ENCODE peak calls at places on chromosomes 11 and 22, in four cellular contexts. P, V, C and S are unnamed samples.
A peak's percentile ranks its signal among the peaks of the same experiment; 100 is the strongest.

GRCh38 chr11:36015806-36016205 is 71.9 kb downstream of the LDLRAD3 start:
- DNase-seq in P (peak; percentile 25), V (no peak), C (no peak), S (no peak)

GRCh38 chr11:134756811-134757540 is 344.9 kb upstream of the B3GAT1 start:
- DNase-seq in P (no peak), V (no peak), C (no peak), S (no peak)

GRCh38 chr22:28674121-28674563 is 5.5 kb downstream of the TTC28 start:
- DNase-seq in P (no peak), V (no peak), C (peak; percentile 57), S (no peak)

GRCh38 chr11:116725434-116726221 is 47.2 kb downstream of the BUD13 start:
- DNase-seq in P (peak; percentile 19), V (peak; percentile 85), C (no peak), S (peak; percentile 30)

GRCh38 chr11:369336-370018 is at the start of gene B4GALNT4:
- DNase-seq in P (peak; percentile 35), V (peak; percentile 20), C (peak; percentile 62), S (no peak)

GRCh38 chr11:65043881-65044501 is 3.0 kb downstream of the SAC3D1 start:
- DNase-seq in P (no peak), V (no peak), C (peak; percentile 45), S (peak; percentile 31)

GRCh38 chr11:121741954-121742361 is 289.2 kb upstream of the SORL1-AS1 start:
- DNase-seq in P (peak; percentile 21), V (no peak), C (no peak), S (peak; percentile 51)

GRCh38 chr11:121321614-121322243 is 29.2 kb downstream of the SC5D start:
- DNase-seq in P (peak; percentile 26), V (no peak), C (peak; percentile 4), S (no peak)

GRCh38 chr11:113131036-113131775 is 170.0 kb downstream of the NCAM1 start:
- DNase-seq in P (no peak), V (no peak), C (no peak), S (no peak)

GRCh38 chr11:117849781-117850414 is 25.4 kb upstream of the FXYD2 start:
- DNase-seq in P (no peak), V (no peak), C (no peak), S (peak; percentile 42)

GRCh38 chr11:23948831-23949230 is 548.0 kb upstream of the LUZP2 start:
- DNase-seq in P (no peak), V (no peak), C (no peak), S (no peak)

GRCh38 chr22:37526376-37526775 is 7.2 kb upstream of the CARD10 start:
- DNase-seq in P (no peak), V (no peak), C (no peak), S (peak; percentile 65)

GRCh38 chr11:11448626-11449025 is 95.6 kb upstream of the CSNK2A3 start:
- DNase-seq in P (no peak), V (no peak), C (no peak), S (no peak)
- H3K27ac ChIP-seq in P (no peak overlapping the region), V (no peak overlapping the region), C (no peak overlapping the region), S (no peak overlapping the region)

DNA sequence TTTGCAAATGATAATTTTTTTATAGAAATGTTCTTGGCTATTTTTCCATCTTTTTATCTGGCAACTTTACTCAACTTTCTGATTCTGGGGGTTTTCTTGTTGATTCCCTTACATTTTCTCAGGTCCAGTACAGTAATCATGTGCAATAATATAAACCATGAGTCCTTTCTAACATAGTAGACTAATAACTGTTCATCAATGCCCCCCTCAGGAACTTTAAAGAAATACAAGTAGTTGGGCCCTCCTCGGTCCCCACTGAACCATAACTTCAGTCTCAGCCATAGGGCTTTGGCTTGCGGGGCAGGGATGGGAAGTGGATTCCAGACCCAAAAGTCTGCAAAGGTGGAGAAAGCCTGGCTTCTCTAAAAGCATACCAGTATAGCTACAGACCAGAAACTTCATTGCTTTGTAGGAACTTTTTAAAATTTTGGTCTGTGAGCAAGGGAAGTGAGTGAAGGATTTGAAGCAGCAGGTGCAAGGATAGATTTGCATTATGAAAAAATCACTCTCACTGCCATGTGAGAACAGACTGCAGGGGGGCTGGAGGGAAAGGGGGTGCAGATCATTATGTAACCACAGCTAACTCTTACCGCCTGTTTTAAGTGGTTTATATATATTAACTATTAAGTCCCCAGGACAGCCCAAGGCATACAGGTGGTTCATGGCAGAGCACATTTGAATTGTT is 10.5 kb upstream of the TUB start:
- DNase-seq in P (no peak), V (no peak), C (peak; percentile 26), S (peak; percentile 29)
- TF ChIP-seq POLR2A in P (no peak), V (no peak), C (no peak), S (no peak)

GRCh38 chr22:26662160-26662559 is 4.8 kb downstream of the MIAT start:
- DNase-seq in P (no peak), V (no peak), C (no peak), S (no peak)

GRCh38 chr22:26658161-26658560 is 773 bp downstream of the MIAT start:
- DNase-seq in P (no peak), V (no peak), C (no peak), S (no peak)

GRCh38 chr22:26656896-26657851 is at the start of gene MIAT:
- DNase-seq in P (peak; percentile 23), V (no peak), C (peak; percentile 37), S (no peak)

GRCh38 chr22:26660961-26661578 is 3.7 kb downstream of the MIAT start:
- DNase-seq in P (no peak), V (no peak), C (no peak), S (no peak)

DNA sequence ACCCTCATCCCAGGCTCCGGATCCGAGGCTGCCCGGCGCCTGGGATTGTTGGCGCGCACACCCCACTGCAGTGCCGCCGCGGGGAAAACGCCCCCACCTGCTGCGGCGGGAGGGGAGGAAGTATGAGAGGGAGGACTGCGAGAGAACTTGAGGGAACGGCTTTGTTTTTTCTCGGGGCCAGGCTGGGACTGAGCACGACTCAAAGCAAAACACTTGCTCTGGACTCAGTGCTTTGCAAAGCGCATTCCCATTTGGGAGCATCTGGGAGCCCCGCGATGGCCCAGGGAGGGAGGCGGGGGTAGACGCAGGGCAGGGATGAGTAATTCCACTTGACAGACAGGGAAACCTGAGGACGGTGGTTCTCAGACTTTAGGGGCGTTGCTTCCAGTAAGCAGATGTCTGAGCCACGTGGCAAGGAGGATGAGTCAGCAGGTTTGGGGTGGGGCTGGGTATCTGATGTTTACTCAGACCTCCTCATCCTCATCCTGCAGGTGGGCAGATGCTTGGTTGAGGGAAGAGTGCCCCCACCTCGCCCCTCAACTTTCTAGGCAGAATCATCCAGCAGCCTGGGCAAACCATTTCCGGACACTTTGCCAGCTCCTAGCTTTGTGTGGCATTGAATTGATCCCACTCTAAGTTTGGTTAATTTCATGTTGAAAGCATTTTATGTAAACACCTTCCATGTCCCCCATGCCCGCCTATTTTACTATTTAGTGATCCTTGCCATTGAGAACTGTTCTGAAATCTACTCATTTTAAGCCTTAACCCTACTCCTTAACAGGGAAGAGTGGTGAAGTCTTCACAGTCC is 1.5 kb downstream of the MIAT start:
- DNase-seq in P (peak; percentile 28), V (no peak), C (peak; percentile 93), S (peak; percentile 88)
- H3K27ac ChIP-seq in P (no peak overlapping the region), V (no peak overlapping the region), C (peak overlapping the region; percentile 29), S (peak overlapping the region; percentile 49)

GRCh38 chr11:119370486-119371046 is 10.9 kb downstream of the USP2 start:
- DNase-seq in P (no peak), V (peak; percentile 87), C (peak; percentile 54), S (peak; percentile 78)
- TF ChIP-seq POLR2A in P (no peak), V (peak; percentile 51), C (no peak), S (peak; percentile 51)

DNA sequence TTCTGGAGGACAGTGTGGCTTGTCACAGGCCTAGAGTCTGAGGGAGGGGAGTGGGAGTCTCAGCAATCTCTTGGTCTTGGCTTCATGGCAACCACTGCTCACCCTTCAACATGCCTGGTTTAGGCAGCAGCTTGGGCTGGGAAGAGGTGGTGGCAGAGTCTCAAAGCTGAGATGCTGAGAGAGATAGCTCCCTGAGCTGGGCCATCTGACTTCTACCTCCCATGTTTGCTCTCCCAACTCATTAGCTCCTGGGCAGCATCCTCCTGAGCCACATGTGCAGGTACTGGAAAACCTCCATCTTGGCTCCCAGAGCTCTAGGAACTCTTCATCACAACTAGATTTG is 13.0 kb downstream of the PIK3IP1 start:
- DNase-seq in P (no peak), V (no peak), C (no peak), S (peak; percentile 51)
- H3K27ac ChIP-seq in P (no peak overlapping the region), V (no peak overlapping the region), C (no peak overlapping the region), S (no peak overlapping the region)